ENCODE peak calls at places on chromosomes 6 and 20, in eight cellular contexts. C, U, P, R, M, D, Z and H are unnamed samples.

GRCh38 chr6:170172406-170172805 is 118.5 kb downstream of the DLL1 start:
- DNase-seq in C (no peak), D (no peak), Z (no peak), M (no peak), R (no peak), P (no peak), U (no peak), H (no peak)

GRCh38 chr6:170110201-170111140 is 180.4 kb downstream of the DLL1 start:
- DNase-seq in P (no peak), M (no peak), D (no peak), C (no peak), U (no peak), R (no peak), Z (peak; percentile 45), H (no peak)

GRCh38 chr6:128310061-128310460 is 210.3 kb downstream of the PTPRK start:
- DNase-seq in M (no peak), R (no peak), U (no peak), C (no peak), D (no peak), P (no peak), Z (no peak), H (no peak)

GRCh38 chr20:36017034-36017951 is 48.9 kb downstream of the CNBD2 start:
- DNase-seq in D (peak; percentile 53), R (no peak), U (peak; percentile 51), C (no peak), Z (no peak), M (no peak), P (peak; percentile 61), H (no peak)

GRCh38 chr20:63976980-63977391 is 2.5 kb downstream of the SAMD10 start:
- DNase-seq in C (no peak), P (no peak), M (no peak), U (no peak), Z (no peak), R (no peak), D (no peak), H (no peak)

GRCh38 chr6:7119272-7119801 is 11.6 kb downstream of the RREB1 start:
- DNase-seq in U (no peak), C (no peak), Z (no peak), D (no peak), R (no peak), M (no peak), P (no peak), H (no peak)

GRCh38 chr6:85419046-85419759 is 30.7 kb upstream of the NT5E start:
- DNase-seq in C (no peak), U (no peak), P (no peak), R (no peak), Z (no peak), M (no peak), D (no peak), H (no peak)

GRCh38 chr20:13212750-13213149 is 8.3 kb upstream of the ISM1 start:
- DNase-seq in D (no peak), U (no peak), R (no peak), C (no peak), P (peak; percentile 47), M (no peak), Z (no peak), H (no peak)

GRCh38 chr20:23163562-23163961 is 77.4 kb upstream of the CD93 start:
- DNase-seq in Z (no peak), U (no peak), M (no peak), P (no peak), C (no peak), R (no peak), D (no peak), H (no peak)

GRCh38 chr20:8213831-8214587 is 81.9 kb downstream of the PLCB1 start:
- DNase-seq in P (no peak), U (no peak), C (no peak), D (no peak), R (no peak), M (no peak), Z (no peak), H (no peak)

GRCh38 chr20:17969276-17969883 is 562 bp downstream of the MGME1 start:
- DNase-seq in P (no peak), M (no peak), C (peak; percentile 71), R (no peak), Z (no peak), D (peak; percentile 42), U (no peak), H (no peak)

GRCh38 chr6:51855310-51856082 is 231.9 kb downstream of the PKHD1 start:
- DNase-seq in M (no peak), C (no peak), Z (no peak), R (no peak), U (peak; percentile 15), D (peak; percentile 36), P (peak; percentile 55), H (no peak)

GRCh38 chr6:68975064-68975463 is 340.0 kb downstream of the ADGRB3 start:
- DNase-seq in U (no peak), C (no peak), D (no peak), M (no peak), P (no peak), R (no peak), Z (no peak), H (peak; percentile 69)

GRCh38 chr6:43970913-43971775 is 156.1 kb downstream of the MRPL14 start:
- DNase-seq in R (no peak), D (no peak), M (no peak), P (no peak), Z (peak; percentile 41), C (no peak), U (no peak), H (no peak)

GRCh38 chr20:19301843-19302242 is 89.4 kb downstream of the SLC24A3 start:
- DNase-seq in R (no peak), D (no peak), C (no peak), U (no peak), P (no peak), Z (no peak), M (no peak), H (no peak)

GRCh38 chr6:4660377-4661321 is 115.6 kb upstream of the CDYL start:
- DNase-seq in M (no peak), U (no peak), R (no peak), C (no peak), P (no peak), D (no peak), Z (no peak), H (no peak)

GRCh38 chr6:133835901-133836300 is 53.0 kb upstream of the TCF21 start:
- DNase-seq in C (no peak), P (peak; percentile 22), Z (no peak), R (no peak), M (no peak), D (no peak), U (no peak), H (no peak)

GRCh38 chr20:38789503-38790209 is 15.8 kb upstream of the PPP1R16B start:
- DNase-seq in Z (no peak), U (no peak), P (peak; percentile 2), M (no peak), D (peak; percentile 70), R (no peak), C (no peak), H (no peak)

GRCh38 chr6:36204068-36204753 is 7.7 kb downstream of the BRPF3 start:
- DNase-seq in D (no peak), C (no peak), M (no peak), Z (peak; percentile 64), R (no peak), U (no peak), P (no peak), H (no peak)

GRCh38 chr6:36954262-36954931 is at the start of gene PI16:
- DNase-seq in P (no peak), R (no peak), M (no peak), C (no peak), D (no peak), U (no peak), Z (peak; percentile 55), H (no peak)

GRCh38 chr6:122049341-122049740 is 350.1 kb upstream of the HSF2 start:
- DNase-seq in R (no peak), M (no peak), P (no peak), Z (no peak), U (no peak), D (peak; percentile 6), C (no peak), H (no peak)

GRCh38 chr6:36024154-36024760 is at the start of gene SLC26A8:
- DNase-seq in R (no peak), Z (no peak), P (no peak), D (no peak), M (no peak), C (no peak), U (no peak), H (no peak)

GRCh38 chr6:37643851-37644672 is 53.6 kb downstream of the MDGA1 start:
- DNase-seq in U (no peak), C (no peak), R (no peak), P (no peak), Z (no peak), D (no peak), M (no peak), H (no peak)

GRCh38 chr6:111805511-111806181 is 67.6 kb downstream of the FYN start:
- DNase-seq in R (no peak), M (no peak), U (peak; percentile 40), D (no peak), C (no peak), P (no peak), Z (peak; percentile 85), H (no peak)

GRCh38 chr20:9093203-9093962 is 24.5 kb downstream of the PLCB4 start:
- DNase-seq in R (no peak), C (no peak), D (no peak), M (no peak), U (no peak), Z (no peak), P (no peak), H (no peak)

GRCh38 chr6:56450882-56451739 is 191.6 kb downstream of the DST start:
- DNase-seq in P (peak; percentile 65), Z (no peak), D (no peak), C (no peak), M (no peak), R (no peak), U (no peak), H (no peak)

GRCh38 chr6:2196079-2196679 is 49.2 kb downstream of the GMDS start:
- DNase-seq in R (no peak), U (peak; percentile 51), P (peak; percentile 47), D (peak; percentile 49), Z (no peak), C (peak; percentile 9), M (no peak), H (no peak)

GRCh38 chr6:151577257-151577656 is 83.4 kb downstream of the CCDC170 start:
- DNase-seq in C (no peak), D (no peak), M (no peak), R (no peak), Z (no peak), U (no peak), P (no peak), H (no peak)

GRCh38 chr6:53994201-53994600 is 117.0 kb upstream of the MLIP start:
- DNase-seq in P (no peak), Z (no peak), D (no peak), R (no peak), M (no peak), C (no peak), U (no peak), H (no peak)

GRCh38 chr6:112841553-112842337 is 494.6 kb downstream of the RFPL4B start:
- DNase-seq in P (no peak), R (no peak), U (no peak), Z (no peak), M (no peak), D (no peak), C (no peak), H (no peak)

GRCh38 chr20:49323622-49324238 is 45.9 kb upstream of the ZNFX1 start:
- DNase-seq in D (peak; percentile 74), M (no peak), P (peak; percentile 39), C (no peak), R (no peak), U (peak; percentile 74), Z (peak; percentile 64), H (no peak)

GRCh38 chr6:157078326-157078725 is 245.0 kb downstream of the TMEM242 start:
- DNase-seq in D (no peak), C (no peak), P (no peak), M (no peak), Z (no peak), U (no peak), R (no peak), H (no peak)